ENCODE peak calls at places on chromosomes 1 and 21, in ten cellular contexts. One of them, this sample, is unnamed.

GRCh38 chr1:173489929-173490328 is 12.8 kb downstream of the PRDX6 start:
- DNase-seq in HuH-7.5: no peak
- DNase-seq in GM12865: no peak
- DNase-seq in RKO: no peak
- DNase-seq in NCI-H1092: no peak
- DNase-seq in T-helper 9 cell: no peak
- DNase-seq in stimulated activated CD8-positive, alpha-beta memory T cell treated with anti-CD3 and anti-CD28 coated beads, Interleukin-15, amount 100 ng/mL, for 24 hours: no peak
- DNase-seq in left cardiac atrium: no peak
- DNase-seq in SJCRH30: no peak
- DNase-seq in activated T-cell treated with anti-CD3 and anti-CD28 coated beads, Interleukin-2, amount 50 U/mL, for 72 hours: no peak
- DNase-seq in this sample: no peak

GRCh38 chr1:235595079-235595478 is 54.5 kb downstream of the GNG4 start:
- DNase-seq in HuH-7.5: no peak
- DNase-seq in NCI-H1092: no peak
- DNase-seq in T-helper 9 cell: no peak
- DNase-seq in stimulated activated CD8-positive, alpha-beta memory T cell treated with anti-CD3 and anti-CD28 coated beads, Interleukin-15, amount 100 ng/mL, for 24 hours: no peak
- DNase-seq in SJCRH30: no peak
- DNase-seq in GM12865: no peak
- DNase-seq in left cardiac atrium: no peak
- DNase-seq in RKO: no peak
- DNase-seq in activated T-cell treated with anti-CD3 and anti-CD28 coated beads, Interleukin-2, amount 50 U/mL, for 72 hours: no peak
- DNase-seq in this sample: no peak

GRCh38 chr1:46184920-46185658 is 8.8 kb upstream of the P3R3URF start:
- DNase-seq in SJCRH30: no peak
- DNase-seq in stimulated activated CD8-positive, alpha-beta memory T cell treated with anti-CD3 and anti-CD28 coated beads, Interleukin-15, amount 100 ng/mL, for 24 hours: no peak
- DNase-seq in GM12865: no peak
- DNase-seq in HuH-7.5: no peak
- DNase-seq in left cardiac atrium: no peak
- DNase-seq in T-helper 9 cell: no peak
- DNase-seq in activated T-cell treated with anti-CD3 and anti-CD28 coated beads, Interleukin-2, amount 50 U/mL, for 72 hours: peak; percentile 73
- DNase-seq in RKO: no peak
- DNase-seq in NCI-H1092: no peak
- DNase-seq in this sample: no peak

GRCh38 chr1:116556289-116557006 is 14.4 kb downstream of the CD58 start:
- DNase-seq in T-helper 9 cell: peak; percentile 60
- DNase-seq in stimulated activated CD8-positive, alpha-beta memory T cell treated with anti-CD3 and anti-CD28 coated beads, Interleukin-15, amount 100 ng/mL, for 24 hours: peak; percentile 21
- DNase-seq in RKO: peak; percentile 89
- DNase-seq in SJCRH30: no peak
- DNase-seq in left cardiac atrium: peak; percentile 86
- DNase-seq in HuH-7.5: no peak
- DNase-seq in GM12865: peak; percentile 95
- DNase-seq in activated T-cell treated with anti-CD3 and anti-CD28 coated beads, Interleukin-2, amount 50 U/mL, for 72 hours: peak; percentile 81
- DNase-seq in NCI-H1092: no peak
- DNase-seq in this sample: no peak

GRCh38 chr1:171286032-171286705 is 27.8 kb upstream of the FMO4 start:
- DNase-seq in NCI-H1092: no peak
- DNase-seq in GM12865: peak; percentile 13
- DNase-seq in T-helper 9 cell: no peak
- DNase-seq in SJCRH30: no peak
- DNase-seq in RKO: peak; percentile 16
- DNase-seq in stimulated activated CD8-positive, alpha-beta memory T cell treated with anti-CD3 and anti-CD28 coated beads, Interleukin-15, amount 100 ng/mL, for 24 hours: no peak
- DNase-seq in activated T-cell treated with anti-CD3 and anti-CD28 coated beads, Interleukin-2, amount 50 U/mL, for 72 hours: no peak
- DNase-seq in left cardiac atrium: no peak
- DNase-seq in HuH-7.5: no peak
- DNase-seq in this sample: no peak

GRCh38 chr1:119141020-119141424 is 569 bp upstream of the WARS2 start:
- DNase-seq in SJCRH30: peak; percentile 54
- DNase-seq in stimulated activated CD8-positive, alpha-beta memory T cell treated with anti-CD3 and anti-CD28 coated beads, Interleukin-15, amount 100 ng/mL, for 24 hours: no peak
- DNase-seq in NCI-H1092: no peak
- DNase-seq in RKO: peak; percentile 63
- DNase-seq in T-helper 9 cell: peak; percentile 8
- DNase-seq in GM12865: peak; percentile 56
- DNase-seq in left cardiac atrium: peak; percentile 25
- DNase-seq in HuH-7.5: no peak
- DNase-seq in activated T-cell treated with anti-CD3 and anti-CD28 coated beads, Interleukin-2, amount 50 U/mL, for 72 hours: peak; percentile 47
- DNase-seq in this sample: peak; percentile 39

GRCh38 chr1:208159542-208160258 is 84.5 kb downstream of the PLXNA2 start:
- DNase-seq in NCI-H1092: no peak
- DNase-seq in stimulated activated CD8-positive, alpha-beta memory T cell treated with anti-CD3 and anti-CD28 coated beads, Interleukin-15, amount 100 ng/mL, for 24 hours: no peak
- DNase-seq in SJCRH30: peak; percentile 88
- DNase-seq in activated T-cell treated with anti-CD3 and anti-CD28 coated beads, Interleukin-2, amount 50 U/mL, for 72 hours: no peak
- DNase-seq in T-helper 9 cell: no peak
- DNase-seq in HuH-7.5: no peak
- DNase-seq in RKO: no peak
- DNase-seq in left cardiac atrium: peak; percentile 64
- DNase-seq in GM12865: no peak
- DNase-seq in this sample: peak; percentile 73

GRCh38 chr1:110563089-110563488 is 43.1 kb downstream of the KCNA2 start:
- DNase-seq in T-helper 9 cell: no peak
- DNase-seq in RKO: no peak
- DNase-seq in SJCRH30: no peak
- DNase-seq in left cardiac atrium: no peak
- DNase-seq in stimulated activated CD8-positive, alpha-beta memory T cell treated with anti-CD3 and anti-CD28 coated beads, Interleukin-15, amount 100 ng/mL, for 24 hours: no peak
- DNase-seq in HuH-7.5: no peak
- DNase-seq in GM12865: no peak
- DNase-seq in NCI-H1092: no peak
- DNase-seq in activated T-cell treated with anti-CD3 and anti-CD28 coated beads, Interleukin-2, amount 50 U/mL, for 72 hours: no peak
- DNase-seq in this sample: no peak

GRCh38 chr1:151238467-151238739 is 16.1 kb upstream of the PSMD4 start:
- DNase-seq in GM12865: no peak
- DNase-seq in activated T-cell treated with anti-CD3 and anti-CD28 coated beads, Interleukin-2, amount 50 U/mL, for 72 hours: no peak
- DNase-seq in NCI-H1092: no peak
- DNase-seq in HuH-7.5: no peak
- DNase-seq in RKO: peak; percentile 29
- DNase-seq in stimulated activated CD8-positive, alpha-beta memory T cell treated with anti-CD3 and anti-CD28 coated beads, Interleukin-15, amount 100 ng/mL, for 24 hours: no peak
- DNase-seq in left cardiac atrium: no peak
- DNase-seq in SJCRH30: no peak
- DNase-seq in T-helper 9 cell: no peak
- DNase-seq in this sample: no peak

GRCh38 chr1:167304165-167304564 is 83.5 kb downstream of the POU2F1 start:
- DNase-seq in T-helper 9 cell: no peak
- DNase-seq in RKO: no peak
- DNase-seq in GM12865: no peak
- DNase-seq in activated T-cell treated with anti-CD3 and anti-CD28 coated beads, Interleukin-2, amount 50 U/mL, for 72 hours: no peak
- DNase-seq in NCI-H1092: no peak
- DNase-seq in left cardiac atrium: no peak
- DNase-seq in HuH-7.5: no peak
- DNase-seq in SJCRH30: no peak
- DNase-seq in stimulated activated CD8-positive, alpha-beta memory T cell treated with anti-CD3 and anti-CD28 coated beads, Interleukin-15, amount 100 ng/mL, for 24 hours: no peak
- DNase-seq in this sample: no peak

GRCh38 chr1:161506336-161507223 is 1.3 kb downstream of the FCGR2A start:
- DNase-seq in NCI-H1092: no peak
- DNase-seq in GM12865: no peak
- DNase-seq in activated T-cell treated with anti-CD3 and anti-CD28 coated beads, Interleukin-2, amount 50 U/mL, for 72 hours: no peak
- DNase-seq in stimulated activated CD8-positive, alpha-beta memory T cell treated with anti-CD3 and anti-CD28 coated beads, Interleukin-15, amount 100 ng/mL, for 24 hours: no peak
- DNase-seq in RKO: no peak
- DNase-seq in left cardiac atrium: peak; percentile 31
- DNase-seq in HuH-7.5: no peak
- DNase-seq in SJCRH30: no peak
- DNase-seq in T-helper 9 cell: no peak
- DNase-seq in this sample: no peak

GRCh38 chr1:223394706-223395105 is 1.5 kb downstream of the CCDC185 start:
- DNase-seq in left cardiac atrium: no peak
- DNase-seq in stimulated activated CD8-positive, alpha-beta memory T cell treated with anti-CD3 and anti-CD28 coated beads, Interleukin-15, amount 100 ng/mL, for 24 hours: no peak
- DNase-seq in RKO: no peak
- DNase-seq in GM12865: no peak
- DNase-seq in HuH-7.5: no peak
- DNase-seq in NCI-H1092: no peak
- DNase-seq in SJCRH30: no peak
- DNase-seq in activated T-cell treated with anti-CD3 and anti-CD28 coated beads, Interleukin-2, amount 50 U/mL, for 72 hours: no peak
- DNase-seq in T-helper 9 cell: no peak
- DNase-seq in this sample: no peak

GRCh38 chr1:19385869-19386591 is 73.9 kb downstream of the SLC66A1 start:
- DNase-seq in activated T-cell treated with anti-CD3 and anti-CD28 coated beads, Interleukin-2, amount 50 U/mL, for 72 hours: no peak
- DNase-seq in HuH-7.5: peak; percentile 36
- DNase-seq in NCI-H1092: no peak
- DNase-seq in RKO: no peak
- DNase-seq in stimulated activated CD8-positive, alpha-beta memory T cell treated with anti-CD3 and anti-CD28 coated beads, Interleukin-15, amount 100 ng/mL, for 24 hours: no peak
- DNase-seq in T-helper 9 cell: no peak
- DNase-seq in SJCRH30: no peak
- DNase-seq in GM12865: no peak
- DNase-seq in left cardiac atrium: peak; percentile 76
- DNase-seq in this sample: no peak

GRCh38 chr21:46362946-46363345 is 39.0 kb downstream of the PCNT start:
- DNase-seq in activated T-cell treated with anti-CD3 and anti-CD28 coated beads, Interleukin-2, amount 50 U/mL, for 72 hours: no peak
- DNase-seq in stimulated activated CD8-positive, alpha-beta memory T cell treated with anti-CD3 and anti-CD28 coated beads, Interleukin-15, amount 100 ng/mL, for 24 hours: no peak
- DNase-seq in left cardiac atrium: no peak
- DNase-seq in NCI-H1092: no peak
- DNase-seq in T-helper 9 cell: no peak
- DNase-seq in HuH-7.5: no peak
- DNase-seq in GM12865: no peak
- DNase-seq in RKO: no peak
- DNase-seq in SJCRH30: no peak
- DNase-seq in this sample: no peak

GRCh38 chr1:89211035-89211634 is 12.4 kb upstream of the GBP4 start:
- DNase-seq in RKO: no peak
- DNase-seq in stimulated activated CD8-positive, alpha-beta memory T cell treated with anti-CD3 and anti-CD28 coated beads, Interleukin-15, amount 100 ng/mL, for 24 hours: no peak
- DNase-seq in SJCRH30: no peak
- DNase-seq in GM12865: no peak
- DNase-seq in HuH-7.5: no peak
- DNase-seq in activated T-cell treated with anti-CD3 and anti-CD28 coated beads, Interleukin-2, amount 50 U/mL, for 72 hours: no peak
- DNase-seq in T-helper 9 cell: no peak
- DNase-seq in NCI-H1092: no peak
- DNase-seq in left cardiac atrium: no peak
- DNase-seq in this sample: no peak

GRCh38 chr1:41108696-41109284 is 87.3 kb upstream of the SLFNL1 start:
- DNase-seq in T-helper 9 cell: no peak
- DNase-seq in left cardiac atrium: no peak
- DNase-seq in SJCRH30: no peak
- DNase-seq in NCI-H1092: no peak
- DNase-seq in HuH-7.5: no peak
- DNase-seq in stimulated activated CD8-positive, alpha-beta memory T cell treated with anti-CD3 and anti-CD28 coated beads, Interleukin-15, amount 100 ng/mL, for 24 hours: no peak
- DNase-seq in activated T-cell treated with anti-CD3 and anti-CD28 coated beads, Interleukin-2, amount 50 U/mL, for 72 hours: no peak
- DNase-seq in GM12865: no peak
- DNase-seq in RKO: no peak
- DNase-seq in this sample: no peak

GRCh38 chr1:184745929-184746583 is 8.6 kb downstream of the EDEM3 start:
- DNase-seq in stimulated activated CD8-positive, alpha-beta memory T cell treated with anti-CD3 and anti-CD28 coated beads, Interleukin-15, amount 100 ng/mL, for 24 hours: no peak
- DNase-seq in NCI-H1092: no peak
- DNase-seq in left cardiac atrium: no peak
- DNase-seq in GM12865: peak; percentile 13
- DNase-seq in activated T-cell treated with anti-CD3 and anti-CD28 coated beads, Interleukin-2, amount 50 U/mL, for 72 hours: peak; percentile 6
- DNase-seq in SJCRH30: no peak
- DNase-seq in HuH-7.5: no peak
- DNase-seq in RKO: no peak
- DNase-seq in T-helper 9 cell: no peak
- DNase-seq in this sample: peak; percentile 49

GRCh38 chr1:91790296-91790851 is 95.6 kb downstream of the TGFBR3 start:
- DNase-seq in HuH-7.5: no peak
- DNase-seq in NCI-H1092: no peak
- DNase-seq in RKO: no peak
- DNase-seq in left cardiac atrium: no peak
- DNase-seq in activated T-cell treated with anti-CD3 and anti-CD28 coated beads, Interleukin-2, amount 50 U/mL, for 72 hours: no peak
- DNase-seq in stimulated activated CD8-positive, alpha-beta memory T cell treated with anti-CD3 and anti-CD28 coated beads, Interleukin-15, amount 100 ng/mL, for 24 hours: no peak
- DNase-seq in GM12865: peak; percentile 36
- DNase-seq in SJCRH30: no peak
- DNase-seq in T-helper 9 cell: no peak
- DNase-seq in this sample: no peak

GRCh38 chr1:5645135-5645399 is 347.2 kb downstream of the NPHP4 start:
- DNase-seq in GM12865: no peak
- DNase-seq in RKO: no peak
- DNase-seq in left cardiac atrium: no peak
- DNase-seq in NCI-H1092: no peak
- DNase-seq in HuH-7.5: no peak
- DNase-seq in stimulated activated CD8-positive, alpha-beta memory T cell treated with anti-CD3 and anti-CD28 coated beads, Interleukin-15, amount 100 ng/mL, for 24 hours: no peak
- DNase-seq in activated T-cell treated with anti-CD3 and anti-CD28 coated beads, Interleukin-2, amount 50 U/mL, for 72 hours: no peak
- DNase-seq in T-helper 9 cell: no peak
- DNase-seq in SJCRH30: no peak
- DNase-seq in this sample: no peak

GRCh38 chr1:39574646-39575045 is 1.9 kb downstream of the PABPC4 start:
- DNase-seq in left cardiac atrium: no peak
- DNase-seq in HuH-7.5: no peak
- DNase-seq in activated T-cell treated with anti-CD3 and anti-CD28 coated beads, Interleukin-2, amount 50 U/mL, for 72 hours: no peak
- DNase-seq in GM12865: no peak
- DNase-seq in RKO: peak; percentile 47
- DNase-seq in SJCRH30: peak; percentile 62
- DNase-seq in stimulated activated CD8-positive, alpha-beta memory T cell treated with anti-CD3 and anti-CD28 coated beads, Interleukin-15, amount 100 ng/mL, for 24 hours: no peak
- DNase-seq in NCI-H1092: no peak
- DNase-seq in T-helper 9 cell: no peak
- DNase-seq in this sample: no peak

GRCh38 chr1:14603641-14604040 is 5.2 kb downstream of the KAZN start:
- DNase-seq in T-helper 9 cell: no peak
- DNase-seq in HuH-7.5: no peak
- DNase-seq in GM12865: no peak
- DNase-seq in SJCRH30: no peak
- DNase-seq in RKO: no peak
- DNase-seq in NCI-H1092: no peak
- DNase-seq in left cardiac atrium: no peak
- DNase-seq in activated T-cell treated with anti-CD3 and anti-CD28 coated beads, Interleukin-2, amount 50 U/mL, for 72 hours: no peak
- DNase-seq in stimulated activated CD8-positive, alpha-beta memory T cell treated with anti-CD3 and anti-CD28 coated beads, Interleukin-15, amount 100 ng/mL, for 24 hours: no peak
- DNase-seq in this sample: no peak

GRCh38 chr1:31482478-31483011 is 69.5 kb downstream of the SERINC2 start:
- DNase-seq in NCI-H1092: no peak
- DNase-seq in T-helper 9 cell: no peak
- DNase-seq in stimulated activated CD8-positive, alpha-beta memory T cell treated with anti-CD3 and anti-CD28 coated beads, Interleukin-15, amount 100 ng/mL, for 24 hours: no peak
- DNase-seq in RKO: no peak
- DNase-seq in left cardiac atrium: no peak
- DNase-seq in activated T-cell treated with anti-CD3 and anti-CD28 coated beads, Interleukin-2, amount 50 U/mL, for 72 hours: no peak
- DNase-seq in SJCRH30: no peak
- DNase-seq in GM12865: no peak
- DNase-seq in HuH-7.5: no peak
- DNase-seq in this sample: no peak

GRCh38 chr1:183987593-183988318 is 49.8 kb downstream of the COLGALT2 start:
- DNase-seq in activated T-cell treated with anti-CD3 and anti-CD28 coated beads, Interleukin-2, amount 50 U/mL, for 72 hours: no peak
- DNase-seq in stimulated activated CD8-positive, alpha-beta memory T cell treated with anti-CD3 and anti-CD28 coated beads, Interleukin-15, amount 100 ng/mL, for 24 hours: no peak
- DNase-seq in T-helper 9 cell: no peak
- DNase-seq in HuH-7.5: no peak
- DNase-seq in SJCRH30: no peak
- DNase-seq in RKO: no peak
- DNase-seq in GM12865: no peak
- DNase-seq in left cardiac atrium: no peak
- DNase-seq in NCI-H1092: no peak
- DNase-seq in this sample: no peak

GRCh38 chr21:42158846-42159245 is 60.1 kb upstream of the ABCG1 start:
- DNase-seq in SJCRH30: no peak
- DNase-seq in stimulated activated CD8-positive, alpha-beta memory T cell treated with anti-CD3 and anti-CD28 coated beads, Interleukin-15, amount 100 ng/mL, for 24 hours: no peak
- DNase-seq in left cardiac atrium: no peak
- DNase-seq in activated T-cell treated with anti-CD3 and anti-CD28 coated beads, Interleukin-2, amount 50 U/mL, for 72 hours: no peak
- DNase-seq in HuH-7.5: no peak
- DNase-seq in NCI-H1092: no peak
- DNase-seq in T-helper 9 cell: no peak
- DNase-seq in GM12865: no peak
- DNase-seq in RKO: no peak
- DNase-seq in this sample: no peak

GRCh38 chr1:17757426-17757825 is 2.3 kb downstream of the ACTL8 start:
- DNase-seq in GM12865: no peak
- DNase-seq in NCI-H1092: no peak
- DNase-seq in HuH-7.5: no peak
- DNase-seq in T-helper 9 cell: no peak
- DNase-seq in left cardiac atrium: no peak
- DNase-seq in activated T-cell treated with anti-CD3 and anti-CD28 coated beads, Interleukin-2, amount 50 U/mL, for 72 hours: no peak
- DNase-seq in SJCRH30: peak; percentile 27
- DNase-seq in RKO: no peak
- DNase-seq in stimulated activated CD8-positive, alpha-beta memory T cell treated with anti-CD3 and anti-CD28 coated beads, Interleukin-15, amount 100 ng/mL, for 24 hours: no peak
- DNase-seq in this sample: no peak

GRCh38 chr1:197915797-197916686 is 1.1 kb upstream of the LHX9 start:
- DNase-seq in SJCRH30: peak; percentile 70
- DNase-seq in stimulated activated CD8-positive, alpha-beta memory T cell treated with anti-CD3 and anti-CD28 coated beads, Interleukin-15, amount 100 ng/mL, for 24 hours: no peak
- DNase-seq in activated T-cell treated with anti-CD3 and anti-CD28 coated beads, Interleukin-2, amount 50 U/mL, for 72 hours: no peak
- DNase-seq in GM12865: no peak
- DNase-seq in RKO: no peak
- DNase-seq in HuH-7.5: peak; percentile 89
- DNase-seq in NCI-H1092: peak; percentile 34
- DNase-seq in left cardiac atrium: peak; percentile 55
- DNase-seq in T-helper 9 cell: no peak
- DNase-seq in this sample: peak; percentile 95